ENCODE peak calls at places on chromosome 15, in five cellular contexts. C is gastrocnemius medialis, U is ovary, O is neural progenitor cell, K is body of pancreas. T is an unnamed sample.

GRCh38 chr15:62085740-62086139 is 19.0 kb downstream of the C2CD4A start:
- DNase-seq in C (no peak), U (no peak), O (no peak), K (no peak), T (no peak)

GRCh38 chr15:66099950-66100671 is 153.4 kb downstream of the MEGF11 start:
- DNase-seq in C (no peak), U (no peak), O (no peak), K (no peak), T (no peak)

GRCh38 chr15:69955240-69955894 is 142.3 kb downstream of the TLE3 start:
- DNase-seq in C (no peak), U (no peak), O (no peak), K (no peak), T (no peak)

GRCh38 chr15:77643764-77644163 is 11.1 kb upstream of the LINGO1 start:
- DNase-seq in C (no peak), U (no peak), O (no peak), K (no peak), T (no peak)

GRCh38 chr15:85854345-85855097 is 59.8 kb upstream of the KLHL25 start:
- DNase-seq in C (no peak), U (no peak), O (peak), K (peak), T (no peak)

GRCh38 chr15:26888761-26889160 is 21.9 kb downstream of the GABRA5 start:
- DNase-seq in C (no peak), U (no peak), O (no peak), K (peak), T (no peak)

GRCh38 chr15:90529008-90529368 is 735 bp upstream of the CRTC3 start:
- DNase-seq in C (no peak), U (no peak), O (no peak), K (no peak), T (no peak)

GRCh38 chr15:48695835-48696573 is 50.5 kb upstream of the FBN1 start:
- DNase-seq in C (no peak), U (no peak), O (no peak), K (no peak), T (no peak)

GRCh38 chr15:69758810-69759410 is 306.3 kb downstream of the RPLP1 start:
- DNase-seq in C (peak), U (no peak), O (no peak), K (peak), T (peak)

GRCh38 chr15:87981969-87982368 is 274.6 kb downstream of the NTRK3 start:
- DNase-seq in C (no peak), U (no peak), O (no peak), K (no peak), T (peak)

GRCh38 chr15:91956026-91956723 is 102.7 kb downstream of the SLCO3A1 start:
- DNase-seq in C (no peak), U (no peak), O (peak), K (no peak), T (peak)

GRCh38 chr15:82646250-82647044 is 716 bp downstream of the CPEB1 start:
- DNase-seq in C (no peak), U (peak), O (peak), K (peak), T (no peak)

GRCh38 chr15:56261854-56262509 is 18.3 kb upstream of the RFX7 start:
- DNase-seq in C (no peak), U (no peak), O (no peak), K (peak), T (no peak)

GRCh38 chr15:49421991-49422390 is 1.1 kb upstream of the FGF7 start:
- DNase-seq in C (peak), U (peak), O (peak), K (peak), T (peak)

GRCh38 chr15:91694829-91695205 is 158.7 kb upstream of the SLCO3A1 start:
- DNase-seq in C (peak), U (peak), O (no peak), K (peak), T (peak)

GRCh38 chr15:78932216-78932808 is 12.5 kb downstream of the CTSH start:
- DNase-seq in C (no peak), U (no peak), O (no peak), K (no peak), T (no peak)
- H3K27ac ChIP-seq in C (no peak), U (no peak), O (no peak), K (no peak), T (no peak)

GRCh38 chr15:44715142-44715796 is 4.0 kb downstream of the B2M start:
- DNase-seq in C (no peak), U (no peak), O (peak), K (no peak), T (no peak)
- H3K4me3 ChIP-seq in C (no peak), U (no peak), O (no peak), K (no peak), T (peak)

DNA sequence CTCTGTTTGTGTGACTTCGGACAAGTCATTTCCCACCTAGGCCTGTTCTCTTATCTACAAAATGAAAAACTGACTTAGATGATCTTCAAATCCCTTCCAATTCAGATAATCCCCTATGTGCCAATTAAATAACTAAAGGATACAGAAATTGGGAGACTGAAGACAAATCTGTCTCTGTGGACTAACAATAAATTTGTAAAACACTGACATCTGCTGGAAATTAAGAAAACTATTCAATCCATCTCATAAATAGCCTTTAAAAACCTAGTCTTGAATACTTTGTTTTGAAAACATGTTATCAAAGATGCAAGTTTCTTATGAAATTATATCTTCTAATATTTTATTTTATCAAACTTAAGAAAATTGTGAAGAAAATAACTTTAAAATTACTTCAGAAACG is 38.3 kb downstream of the MTHFS start:
- DNase-seq in C (no peak), U (no peak), O (no peak), K (no peak), T (no peak)
- H3K27ac ChIP-seq in C (no peak), U (no peak), O (no peak), K (no peak), T (no peak)

GRCh38 chr15:44317423-44317822 is 28.9 kb downstream of the GOLM2 start:
- DNase-seq in C (no peak), U (no peak), O (no peak), K (no peak), T (no peak)

GRCh38 chr15:44315164-44315563 is 26.6 kb downstream of the GOLM2 start:
- DNase-seq in C (no peak), U (no peak), O (no peak), K (no peak), T (no peak)

GRCh38 chr15:44314512-44314911 is 26.0 kb downstream of the GOLM2 start:
- DNase-seq in C (no peak), U (no peak), O (no peak), K (no peak), T (no peak)

GRCh38 chr15:44315773-44316465 is 27.4 kb downstream of the GOLM2 start:
- DNase-seq in C (no peak), U (no peak), O (no peak), K (no peak), T (no peak)

GRCh38 chr15:44319385-44319784 is 30.9 kb downstream of the GOLM2 start:
- DNase-seq in C (no peak), U (no peak), O (no peak), K (no peak), T (no peak)
- H3K4me3 ChIP-seq in C (no peak), U (no peak), O (no peak), K (no peak), T (no peak)

GRCh38 chr15:96052572-96053038 is 277.9 kb upstream of the NR2F2 start:
- DNase-seq in C (no peak), U (no peak), O (peak), K (no peak), T (no peak)

GRCh38 chr15:96053039-96054021 is 277.2 kb upstream of the NR2F2 start:
- DNase-seq in C (peak), U (peak), O (peak), K (peak), T (peak)

GRCh38 chr15:96051598-96051997 is 278.9 kb upstream of the NR2F2 start:
- DNase-seq in C (no peak), U (no peak), O (no peak), K (no peak), T (no peak)

GRCh38 chr15:96054029-96054428 is 276.5 kb upstream of the NR2F2 start:
- DNase-seq in C (no peak), U (no peak), O (no peak), K (no peak), T (no peak)

DNA sequence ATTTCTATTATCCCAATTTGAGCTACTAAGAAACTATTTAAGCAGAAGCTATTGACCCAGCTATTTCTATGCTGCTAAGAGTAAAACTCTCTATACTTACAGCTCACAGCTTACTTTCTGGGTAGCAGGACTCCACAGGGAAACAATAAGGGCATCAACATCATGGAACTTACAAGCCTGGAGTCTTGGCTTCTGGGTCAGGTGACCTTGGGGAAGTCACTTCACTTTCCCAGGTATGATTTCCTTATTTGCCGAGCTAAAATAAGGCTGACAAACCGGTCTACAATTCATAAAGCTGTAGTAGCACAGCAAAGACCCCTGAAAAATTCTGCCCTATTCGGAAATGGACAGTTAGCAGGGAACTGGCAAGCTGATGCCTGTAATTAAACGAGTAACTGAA is 278.3 kb upstream of the NR2F2 start:
- DNase-seq in C (no peak), U (no peak), O (no peak), K (no peak), T (no peak)
- H3K27ac ChIP-seq in C (peak), U (no peak), O (no peak), K (no peak), T (peak)

GRCh38 chr15:51093865-51094605 is 671 bp downstream of the TNFAIP8L3 start:
- DNase-seq in C (no peak), U (peak), O (peak), K (peak), T (peak)
- H3K4me3 ChIP-seq in C (peak), U (peak), O (peak), K (no peak), T (peak)

DNA sequence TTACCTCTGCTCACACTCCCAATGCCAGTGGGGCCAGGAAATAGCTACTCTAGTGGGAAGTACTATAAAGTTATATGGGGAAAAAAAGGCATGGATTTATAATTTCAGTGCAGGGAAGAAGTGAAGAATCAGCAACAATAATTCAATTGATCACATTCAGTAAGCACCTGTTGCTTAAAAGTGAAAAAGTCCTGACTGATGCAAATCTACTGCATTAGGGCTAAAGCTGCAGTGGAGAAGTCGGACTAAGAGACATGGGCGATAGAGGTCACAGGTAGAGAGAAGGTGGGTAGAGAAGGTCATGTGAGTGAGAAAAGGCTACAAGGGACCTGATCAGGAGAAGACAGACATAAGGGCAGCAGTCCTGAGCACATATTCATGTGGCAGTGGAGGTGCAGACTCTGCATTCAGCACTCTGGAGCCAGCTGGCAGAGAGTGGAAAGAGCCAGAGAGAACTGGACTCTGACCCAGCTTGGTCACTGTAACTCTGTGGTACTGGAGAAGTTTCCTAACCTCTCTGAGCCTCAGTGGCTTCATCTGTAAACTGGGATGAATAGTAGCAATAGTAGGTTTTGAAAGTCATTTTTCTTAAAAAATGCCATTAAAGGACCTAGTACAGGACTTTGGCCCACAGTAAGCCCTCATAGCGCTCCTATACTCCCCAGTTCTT is 17.6 kb upstream of the BCL2A1 start:
- DNase-seq in C (no peak), U (no peak), O (no peak), K (no peak), T (no peak)
- H3K27ac ChIP-seq in C (no peak), U (no peak), O (no peak), K (no peak), T (no peak)

T was measured in heart right ventricle.